ENCODE peak calls at places on chromosomes 12 and 14, in seven cellular contexts. V is suprapubic skin, F is K562, Q is spleen, T is H1, W is stomach, A is breast epithelium. M is an unnamed sample.

GRCh38 chr12:98053202-98053601 is 462.2 kb upstream of the TMPO start:
- DNase-seq in V (no peak), F (no peak), Q (no peak), T (no peak), W (no peak), A (no peak), M (no peak)

GRCh38 chr12:42140901-42141300 is 3.8 kb downstream of the GXYLT1 start:
- DNase-seq in V (no peak), F (no peak), Q (no peak), T (no peak), W (no peak), A (no peak), M (no peak)

GRCh38 chr12:30822385-30823139 is 67.8 kb upstream of the CAPRIN2 start:
- DNase-seq in V (peak), F (no peak), Q (peak), T (no peak), W (peak), A (peak), M (peak)

GRCh38 chr12:54330442-54330841 is 5.5 kb downstream of the COPZ1 start:
- DNase-seq in V (no peak), F (no peak), Q (no peak), T (no peak), W (no peak), A (no peak), M (no peak)

GRCh38 chr14:59356783-59357182 is 108.4 kb downstream of the GPR135 start:
- DNase-seq in V (no peak), F (no peak), Q (no peak), T (no peak), W (no peak), A (no peak), M (peak)

GRCh38 chr14:76867536-76868452 is 41.6 kb downstream of the LRRC74A start:
- DNase-seq in V (no peak), F (no peak), Q (peak), T (no peak), W (peak), A (no peak), M (no peak)

GRCh38 chr14:34243401-34243800 is 218.6 kb downstream of the SPTSSA start:
- DNase-seq in V (no peak), F (no peak), Q (no peak), T (no peak), W (no peak), A (no peak), M (no peak)

GRCh38 chr12:79444089-79444488 is 246.7 kb downstream of the PAWR start:
- DNase-seq in V (no peak), F (no peak), Q (no peak), T (no peak), W (no peak), A (no peak), M (no peak)

GRCh38 chr12:27534765-27535161 is 10.8 kb downstream of the PPFIBP1 start:
- DNase-seq in V (no peak), F (no peak), Q (no peak), T (no peak), W (no peak), A (no peak), M (no peak)

GRCh38 chr12:56188786-56189335 is 422 bp downstream of the SMARCC2 start:
- DNase-seq in V (no peak), F (peak), Q (peak), T (no peak), W (no peak), A (no peak), M (no peak)

GRCh38 chr12:47704719-47705118 is 1.1 kb downstream of the RPAP3 start:
- DNase-seq in V (no peak), F (no peak), Q (no peak), T (no peak), W (no peak), A (no peak), M (no peak)

GRCh38 chr14:26216797-26217196 is 381.0 kb downstream of the NOVA1 start:
- DNase-seq in V (no peak), F (no peak), Q (no peak), T (no peak), W (no peak), A (no peak), M (no peak)

GRCh38 chr12:129570796-129571400 is 332.9 kb downstream of the TMEM132D start:
- DNase-seq in V (no peak), F (no peak), Q (no peak), T (no peak), W (no peak), A (no peak), M (no peak)

GRCh38 chr14:90697577-90698206 is 118.5 kb downstream of the TTC7B start:
- DNase-seq in V (peak), F (peak), Q (peak), T (peak), W (peak), A (peak), M (peak)

GRCh38 chr14:44846232-44846824 is 115.4 kb downstream of the KLHL28 start:
- DNase-seq in V (no peak), F (peak), Q (no peak), T (no peak), W (no peak), A (no peak), M (no peak)

GRCh38 chr12:121697093-121697698 is 15.4 kb upstream of the TMEM120B start:
- DNase-seq in V (no peak), F (peak), Q (no peak), T (no peak), W (no peak), A (no peak), M (no peak)

GRCh38 chr12:38124247-38125012 is 192.1 kb upstream of the ALG10B start:
- DNase-seq in V (no peak), F (no peak), Q (no peak), T (no peak), W (peak), A (no peak), M (no peak)

GRCh38 chr12:24931666-24932405 is 17.1 kb downstream of the BCAT1 start:
- DNase-seq in V (no peak), F (no peak), Q (no peak), T (no peak), W (no peak), A (no peak), M (peak)

GRCh38 chr12:47767197-47767724 is 5.8 kb upstream of the SLC48A1 start:
- DNase-seq in V (no peak), F (peak), Q (peak), T (no peak), W (peak), A (no peak), M (no peak)

GRCh38 chr12:39986674-39987073 is 119.2 kb downstream of the SLC2A13 start:
- DNase-seq in V (no peak), F (no peak), Q (no peak), T (no peak), W (no peak), A (no peak), M (no peak)

GRCh38 chr14:56989359-56989758 is 179.1 kb upstream of the OTX2 start:
- DNase-seq in V (no peak), F (no peak), Q (no peak), T (no peak), W (no peak), A (no peak), M (no peak)

GRCh38 chr12:93662961-93663728 is 14.0 kb upstream of the CRADD start:
- DNase-seq in V (no peak), F (no peak), Q (no peak), T (no peak), W (no peak), A (no peak), M (no peak)

GRCh38 chr14:20530771-20531571 is 25.6 kb downstream of the RNASE10 start:
- DNase-seq in V (peak), F (peak), Q (peak), T (peak), W (peak), A (no peak), M (no peak)

GRCh38 chr14:91654836-91655235 is 77.0 kb downstream of the CATSPERB start:
- DNase-seq in V (no peak), F (no peak), Q (no peak), T (no peak), W (no peak), A (no peak), M (no peak)

GRCh38 chr12:110344657-110345056 is 58.9 kb downstream of the ANAPC7 start:
- DNase-seq in V (no peak), F (no peak), Q (no peak), T (no peak), W (no peak), A (no peak), M (no peak)

GRCh38 chr12:113794774-113795173 is 171.4 kb downstream of the RBM19 start:
- DNase-seq in V (no peak), F (peak), Q (no peak), T (no peak), W (no peak), A (no peak), M (no peak)

GRCh38 chr12:117514016-117514415 is 152.6 kb upstream of the NOS1 start:
- DNase-seq in V (no peak), F (no peak), Q (no peak), T (no peak), W (peak), A (no peak), M (no peak)

GRCh38 chr12:129753596-129753995 is 150.2 kb downstream of the TMEM132D start:
- DNase-seq in V (no peak), F (no peak), Q (no peak), T (no peak), W (no peak), A (no peak), M (no peak)

GRCh38 chr14:67749341-67750110 is 47.8 kb downstream of the RDH12 start:
- DNase-seq in V (no peak), F (no peak), Q (no peak), T (no peak), W (no peak), A (no peak), M (no peak)

GRCh38 chr12:29054790-29055663 is 94.1 kb upstream of the FAR2 start:
- DNase-seq in V (no peak), F (no peak), Q (no peak), T (no peak), W (no peak), A (no peak), M (no peak)

GRCh38 chr14:98122527-98122926 is 1149.5 kb downstream of the BCL11B start:
- DNase-seq in V (no peak), F (no peak), Q (no peak), T (no peak), W (no peak), A (no peak), M (no peak)

GRCh38 chr14:52694761-52695480 is 437 bp downstream of the ERO1A start:
- DNase-seq in V (no peak), F (peak), Q (no peak), T (no peak), W (peak), A (no peak), M (peak)

GRCh38 chr14:101183376-101184103 is 280.0 kb upstream of the RTL1 start:
- DNase-seq in V (peak), F (peak), Q (peak), T (peak), W (peak), A (peak), M (no peak)

GRCh38 chr14:54600685-54601084 is 33.8 kb downstream of the SAMD4A start:
- DNase-seq in V (no peak), F (no peak), Q (no peak), T (no peak), W (no peak), A (no peak), M (no peak)

GRCh38 chr14:30698463-30698862 is 76.3 kb downstream of the SCFD1 start:
- DNase-seq in V (no peak), F (no peak), Q (peak), T (no peak), W (no peak), A (no peak), M (no peak)

GRCh38 chr14:104405566-104406226 is 173.9 kb upstream of the C14orf180 start:
- DNase-seq in V (no peak), F (no peak), Q (no peak), T (no peak), W (no peak), A (no peak), M (no peak)

GRCh38 chr14:64801800-64802199 is 77.9 kb downstream of the SPTB start:
- DNase-seq in V (no peak), F (peak), Q (no peak), T (no peak), W (no peak), A (no peak), M (no peak)

GRCh38 chr14:69543341-69544249 is 31.1 kb downstream of the CCDC177 start:
- DNase-seq in V (no peak), F (no peak), Q (no peak), T (no peak), W (peak), A (no peak), M (no peak)

GRCh38 chr14:104550340-104550848 is 29.2 kb upstream of the C14orf180 start:
- DNase-seq in V (no peak), F (no peak), Q (peak), T (no peak), W (no peak), A (no peak), M (no peak)

DNA sequence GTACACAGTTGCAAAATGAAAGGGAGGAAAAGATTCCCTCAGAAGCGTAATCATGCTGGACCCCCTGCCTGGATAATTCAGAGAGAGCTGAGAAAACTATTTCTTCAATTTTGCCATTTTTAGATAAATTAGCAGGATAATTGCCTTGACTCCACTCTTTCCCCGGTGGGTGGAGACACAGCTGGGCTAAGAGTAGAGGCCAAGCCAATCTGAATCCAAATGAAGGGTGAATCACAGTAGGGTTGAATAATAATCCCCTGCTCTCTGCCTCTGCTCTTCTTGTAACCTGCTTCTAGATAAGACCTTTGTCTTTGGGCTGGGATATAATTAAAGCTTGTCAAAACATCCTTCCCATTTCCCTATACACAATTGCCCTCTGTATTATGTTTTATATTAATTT is 150.1 kb downstream of the CAPZA3 start:
- DNase-seq in V (no peak), F (no peak), Q (no peak), T (no peak), W (no peak), A (no peak), M (no peak)
- TF ChIP-seq POLR2AphosphoS5 in V (no peak), F (no peak), Q (no peak), T (no peak), W (no peak), A (no peak), M (no peak)

DNA sequence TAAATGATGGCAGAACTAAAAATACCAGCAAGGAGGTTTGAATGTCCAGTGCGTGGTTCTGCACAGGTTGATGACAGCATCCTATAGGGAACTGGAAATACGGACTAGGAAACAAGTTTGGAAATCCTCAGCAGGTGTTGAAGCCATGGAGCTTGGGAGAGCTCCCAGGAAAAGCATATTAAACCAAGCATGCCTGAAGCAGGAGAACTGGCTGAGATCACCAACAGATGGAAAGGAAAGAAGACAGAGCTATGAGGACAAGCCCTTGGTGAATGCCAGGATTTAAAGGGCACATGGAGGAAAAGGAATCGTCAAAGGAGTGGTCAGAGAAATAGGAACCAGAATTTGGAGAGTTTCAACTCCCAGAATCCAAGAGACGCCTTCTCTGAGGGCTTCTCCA is 21.2 kb upstream of the ELK3 start:
- DNase-seq in V (no peak), F (no peak), Q (no peak), T (no peak), W (no peak), A (no peak), M (no peak)
- TF ChIP-seq POLR2A in V (no peak), F (no peak), Q (no peak), T (no peak), W (no peak), A (no peak), M (no peak)

DNA sequence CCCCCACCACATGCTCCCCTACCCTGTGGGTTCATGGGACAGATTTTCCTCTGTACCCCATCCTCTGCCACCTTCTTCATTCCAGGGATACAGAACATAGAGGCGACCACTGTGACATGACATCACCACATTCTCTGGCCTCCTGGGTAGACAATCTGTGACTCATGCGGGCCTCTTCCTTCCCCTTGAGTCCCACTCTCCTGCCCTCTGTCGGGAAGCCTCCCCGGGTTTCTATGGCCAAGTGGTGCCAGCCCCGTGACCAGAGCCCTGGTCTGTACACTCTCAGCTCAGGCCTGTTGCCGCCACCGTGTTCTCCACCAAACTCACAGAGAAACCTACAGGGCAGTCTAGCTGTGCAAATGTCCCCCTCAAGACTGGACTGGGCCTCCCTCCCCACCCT is 8.0 kb downstream of the CLMN start:
- DNase-seq in V (no peak), F (no peak), Q (no peak), T (no peak), W (no peak), A (no peak), M (no peak)
- TF ChIP-seq POLR2AphosphoS5 in V (no peak), F (no peak), Q (no peak), T (no peak), W (no peak), A (no peak), M (no peak)

GRCh38 chr12:1171657-1172056 is 180.6 kb downstream of the ERC1 start:
- DNase-seq in V (no peak), F (no peak), Q (no peak), T (no peak), W (no peak), A (no peak), M (no peak)
- TF ChIP-seq POLR2A in V (no peak), F (no peak), Q (no peak), T (no peak), W (no peak), A (no peak), M (no peak)

DNA sequence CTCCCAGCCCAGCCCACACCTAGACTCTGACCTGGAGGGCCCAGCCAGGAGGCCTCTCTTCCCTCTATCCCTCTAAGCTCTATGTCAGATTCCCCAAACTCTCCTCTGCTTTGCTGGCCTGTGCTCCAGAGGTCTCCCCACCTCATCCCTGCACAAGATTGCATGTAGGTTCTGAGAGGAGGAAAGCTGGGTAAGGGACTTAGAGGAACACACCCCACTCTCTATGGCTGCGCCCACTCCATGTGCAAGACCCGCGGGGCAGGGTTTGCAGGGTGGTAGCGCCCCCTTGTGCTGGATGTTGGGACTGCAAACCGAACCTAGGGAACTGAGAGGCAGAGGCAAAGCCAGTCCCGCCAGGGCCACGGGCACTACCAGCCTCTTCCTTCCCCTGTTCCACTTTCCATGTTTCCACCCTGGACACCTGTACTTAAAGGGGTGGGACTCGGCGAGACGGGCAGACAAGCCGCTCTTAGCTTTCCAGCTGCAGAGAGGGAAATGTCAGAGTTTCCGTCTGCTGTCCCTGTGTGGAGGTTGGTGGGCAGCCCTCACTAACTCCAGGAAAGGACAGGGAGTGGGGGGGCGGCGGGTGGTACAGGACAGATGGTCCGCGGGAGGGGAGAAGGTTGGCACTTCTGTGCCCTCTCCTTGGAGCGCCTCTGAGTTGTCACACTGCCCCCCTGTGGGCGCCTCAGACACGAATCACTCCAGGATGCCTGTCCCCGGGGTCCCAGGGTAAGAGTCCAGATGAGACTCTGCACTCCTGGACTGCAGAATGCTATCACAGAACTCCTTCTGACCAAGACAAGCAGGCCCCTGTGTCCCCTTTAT is 16.8 kb downstream of the MMP14 start:
- DNase-seq in V (peak), F (peak), Q (peak), T (no peak), W (peak), A (peak), M (no peak)
- TF ChIP-seq POLR2AphosphoS5 in V (no peak), F (no peak), Q (peak), T (peak), W (peak), A (peak), M (no peak)

GRCh38 chr12:57766464-57767311 is at the start of gene CYP27B1:
- DNase-seq in V (no peak), F (peak), Q (no peak), T (peak), W (no peak), A (no peak), M (no peak)
- TF ChIP-seq POLR2A in V (no peak), F (no peak), Q (no peak), T (peak), W (no peak), A (no peak), M (no peak)

DNA sequence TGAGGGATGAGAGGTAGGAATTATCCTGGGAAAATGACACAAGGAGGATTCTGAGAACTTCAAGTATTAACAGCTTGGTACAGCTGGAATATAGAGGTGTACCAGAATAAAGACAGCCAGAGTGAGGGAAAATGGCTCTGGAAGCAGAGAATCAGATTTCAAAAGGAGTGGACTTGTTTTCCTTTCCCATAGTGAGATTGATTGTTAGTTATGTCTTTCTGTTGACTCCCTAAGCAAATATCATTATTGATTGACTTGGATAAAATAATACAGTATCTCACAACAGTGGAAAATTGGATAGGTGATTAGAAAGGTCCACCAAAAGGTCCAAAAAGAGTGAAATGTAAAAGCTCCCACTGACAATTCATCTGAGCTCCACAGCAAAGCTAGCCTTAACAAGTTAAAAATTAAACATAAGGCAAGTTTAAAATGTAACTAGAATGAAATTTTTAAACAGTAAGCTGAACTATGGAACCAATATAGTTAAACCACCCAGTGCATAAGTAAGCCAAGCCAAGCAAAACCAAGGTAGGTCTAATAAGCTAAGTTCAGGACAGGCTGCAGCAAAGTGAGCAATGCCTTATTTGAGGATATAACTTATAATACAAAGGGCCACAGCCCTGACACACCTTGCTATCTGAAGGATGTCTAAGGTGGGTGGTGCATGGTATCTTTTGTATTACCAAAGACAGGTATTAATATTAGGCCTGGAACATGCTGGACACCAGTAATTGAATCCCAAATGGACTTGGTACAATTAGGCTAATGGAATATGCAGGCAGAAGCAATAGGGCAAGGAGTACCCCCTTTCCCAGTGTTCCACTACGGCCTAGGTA is 21.8 kb downstream of the ENTPD5 start:
- DNase-seq in V (no peak), F (no peak), Q (no peak), T (no peak), W (no peak), A (no peak), M (no peak)
- TF ChIP-seq POLR2AphosphoS5 in V (no peak), F (no peak), Q (no peak), T (no peak), W (no peak), A (no peak), M (no peak)

M was measured in GM12892.